ENCODE peak calls at places on chromosomes 11 and 22, in seven cellular contexts. C is foreskin keratinocyte, N is astrocyte of the spinal cord, V is neural progenitor cell, X is foreskin fibroblast, T is endothelial cell of umbilical vein, H is transverse colon. A is an unnamed sample.

GRCh38 chr22:32336185-32336603 is 21.5 kb upstream of the RFPL3 start:
- DNase-seq in T (no peak), N (no peak), V (peak; percentile 92), X (no peak), C (no peak), H (no peak), A (no peak)

GRCh38 chr11:26947379-26947844 is 46.5 kb upstream of the FIBIN start:
- DNase-seq in V (no peak), N (peak; percentile 100), X (peak; percentile 99), T (no peak), C (peak; percentile 82), H (peak; percentile 25), A (peak; percentile 100)

GRCh38 chr22:18156878-18157713 is 7.1 kb downstream of the USP18 start:
- DNase-seq in V (peak; percentile 86), H (peak; percentile 71), C (peak; percentile 94), X (peak; percentile 84), T (peak; percentile 83), N (peak; percentile 99), A (peak; percentile 97)

GRCh38 chr11:44934735-44935250 is 15.9 kb downstream of the TP53I11 start:
- DNase-seq in N (no peak), V (no peak), X (no peak), T (no peak), C (no peak), H (no peak), A (no peak)

GRCh38 chr11:78000193-78000592 is 5.7 kb upstream of the INTS4 start:
- DNase-seq in X (peak; percentile 45), C (peak; percentile 51), N (peak; percentile 76), V (peak; percentile 66), T (peak; percentile 74), H (peak; percentile 23), A (peak; percentile 60)

GRCh38 chr11:118604566-118604965 is 2.8 kb upstream of the PHLDB1 start:
- DNase-seq in C (no peak), N (no peak), V (no peak), X (no peak), H (no peak), T (no peak), A (no peak)

GRCh38 chr11:119990306-119991021 is 147.4 kb downstream of the TRIM29 start:
- DNase-seq in H (no peak), N (no peak), T (no peak), V (no peak), C (no peak), X (peak; percentile 8), A (no peak)

GRCh38 chr11:44883277-44883676 is 67.4 kb downstream of the TP53I11 start:
- DNase-seq in C (no peak), N (no peak), X (no peak), T (no peak), V (no peak), H (peak; percentile 24), A (no peak)

GRCh38 chr22:48797731-48798130 is 1029.9 kb downstream of the BRD1 start:
- DNase-seq in T (no peak), X (no peak), H (no peak), C (no peak), V (no peak), N (no peak), A (no peak)

GRCh38 chr11:1653541-1654387 is 24.2 kb downstream of the KRTAP5-5 start:
- DNase-seq in T (no peak), H (no peak), X (no peak), N (no peak), V (no peak), C (no peak), A (no peak)

GRCh38 chr11:117600261-117600783 is 196.7 kb downstream of the DSCAML1 start:
- DNase-seq in T (no peak), X (no peak), N (no peak), H (no peak), V (peak; percentile 63), C (no peak), A (no peak)

GRCh38 chr11:64842366-64842759 is 2.1 kb downstream of the CDC42BPG start:
- DNase-seq in C (peak; percentile 37), N (no peak), X (no peak), T (no peak), V (peak; percentile 31), H (no peak), A (no peak)

GRCh38 chr11:119691020-119691666 is 37.9 kb downstream of the NECTIN1 start:
- DNase-seq in V (peak; percentile 37), N (no peak), T (no peak), H (no peak), X (no peak), C (no peak), A (no peak)

GRCh38 chr22:31707519-31707918 is 42.4 kb downstream of the PRR14L start:
- DNase-seq in H (peak; percentile 21), T (no peak), X (no peak), N (no peak), C (no peak), V (no peak), A (no peak)

GRCh38 chr11:73344191-73344607 is 32.0 kb upstream of the RELT start:
- DNase-seq in N (no peak), C (no peak), X (no peak), T (no peak), H (no peak), V (no peak), A (no peak)

GRCh38 chr22:40121463-40121862 is 56.3 kb upstream of the TNRC6B start:
- DNase-seq in T (no peak), H (peak; percentile 36), C (no peak), V (no peak), N (no peak), X (no peak), A (no peak)

DNA sequence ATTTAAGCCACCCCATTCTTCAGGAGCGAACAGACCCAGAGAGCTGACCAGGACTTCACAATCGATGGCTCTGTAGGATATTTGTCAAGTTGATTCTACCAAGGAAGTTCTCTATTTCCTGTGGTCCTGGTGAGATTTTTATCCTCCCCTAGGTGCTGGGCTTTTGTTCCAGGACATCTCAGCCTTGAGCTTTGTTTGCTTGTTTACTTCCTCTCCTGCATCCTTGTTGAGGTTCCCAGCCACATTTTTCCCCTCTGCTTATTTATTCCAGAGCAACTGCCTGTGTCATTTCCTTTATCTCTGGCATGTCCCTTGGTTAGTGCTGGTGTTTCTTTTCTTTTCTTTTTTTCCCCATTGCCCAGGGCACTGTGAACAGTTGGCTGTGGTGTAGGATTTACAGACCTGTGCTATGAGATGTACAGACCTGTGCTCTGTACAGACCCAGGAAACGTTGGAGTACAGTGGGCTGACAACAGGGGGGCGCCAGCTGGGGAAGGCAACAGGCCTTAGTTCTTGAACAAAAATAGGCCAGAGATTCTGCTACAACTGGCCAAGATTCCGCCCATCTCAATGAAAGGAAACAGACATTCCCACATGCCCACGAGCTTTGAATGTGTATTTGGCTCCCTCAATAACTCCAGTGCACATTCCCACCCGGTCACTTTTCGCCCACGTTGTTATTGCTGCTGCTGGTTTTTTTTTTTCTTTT is 235.9 kb upstream of the DDI1 start:
- DNase-seq in X (no peak), C (no peak), V (peak; percentile 5), H (no peak), T (peak; percentile 47), N (no peak), A (no peak)
- TF ChIP-seq CTCF in X (no peak), C (no peak), V (peak; percentile 22), H (no peak), T (no peak), N (no peak), A (no peak)

DNA sequence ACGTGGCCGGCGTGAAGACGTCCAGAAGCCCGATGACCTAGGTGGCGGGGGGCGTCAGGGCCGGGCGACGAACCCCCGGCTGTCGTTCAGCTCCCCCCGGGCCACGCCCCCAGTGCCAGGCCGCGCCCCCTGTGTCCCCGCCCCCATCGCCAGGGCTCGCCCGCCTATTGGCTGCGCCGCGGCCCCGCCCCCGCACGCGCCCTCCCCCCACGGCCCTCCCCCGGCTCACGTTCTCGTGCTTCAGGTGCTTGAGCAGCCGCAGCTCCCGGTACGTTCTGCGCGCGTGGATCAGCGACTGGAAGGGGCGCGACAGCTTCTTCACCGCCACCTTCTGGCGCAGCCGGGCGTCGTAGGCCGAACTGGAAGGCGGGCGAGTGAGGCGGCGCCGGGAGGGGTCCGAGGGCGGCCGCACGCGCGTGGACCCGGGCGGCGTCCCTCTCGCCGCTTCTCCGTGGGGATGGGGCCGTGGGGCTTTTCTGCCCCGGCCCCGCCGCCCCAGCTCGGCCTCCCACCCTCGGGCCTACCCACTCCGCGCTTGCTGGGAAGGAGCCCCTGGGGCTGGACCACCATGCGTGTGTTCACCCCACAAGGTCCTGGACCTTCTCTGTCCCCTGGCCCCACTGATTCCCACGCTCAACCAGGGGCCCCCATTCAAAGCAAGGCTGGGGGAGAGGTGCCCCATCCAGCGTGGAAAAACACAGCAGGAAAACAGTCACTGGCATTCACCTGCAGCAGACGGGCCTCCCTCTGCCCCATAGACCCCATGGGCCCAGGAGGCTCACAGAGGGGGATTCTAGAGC is 2.4 kb downstream of the MAPK11 start:
- DNase-seq in T (peak; percentile 47), N (peak; percentile 38), H (peak; percentile 66), X (peak; percentile 50), C (no peak), V (peak; percentile 72), A (peak; percentile 41)
- TF ChIP-seq CTCF in T (no peak), N (peak; percentile 32), H (no peak), X (peak; percentile 5), C (peak; percentile 40), V (peak; percentile 45), A (peak; percentile 35)

GRCh38 chr22:33906954-33907353 is 13.3 kb downstream of the LARGE1 start:
- DNase-seq in N (no peak), X (no peak), H (no peak), C (no peak), V (no peak), T (no peak), A (no peak)

GRCh38 chr22:33908201-33909074 is 11.8 kb downstream of the LARGE1 start:
- DNase-seq in T (no peak), N (no peak), H (no peak), X (no peak), V (no peak), C (no peak), A (no peak)

GRCh38 chr22:33913188-33913587 is 7.1 kb downstream of the LARGE1 start:
- DNase-seq in C (no peak), T (no peak), H (no peak), X (no peak), V (no peak), N (no peak), A (no peak)

GRCh38 chr22:33909075-33909458 is 11.2 kb downstream of the LARGE1 start:
- DNase-seq in C (no peak), V (no peak), N (peak; percentile 26), H (peak; percentile 19), T (no peak), X (no peak), A (peak; percentile 21)

GRCh38 chr22:33909906-33910305 is 10.4 kb downstream of the LARGE1 start:
- DNase-seq in H (no peak), V (no peak), N (no peak), C (no peak), T (no peak), X (no peak), A (no peak)
- TF ChIP-seq CTCF in H (no peak), V (no peak), N (no peak), C (no peak), T (no peak), X (no peak), A (no peak)

DNA sequence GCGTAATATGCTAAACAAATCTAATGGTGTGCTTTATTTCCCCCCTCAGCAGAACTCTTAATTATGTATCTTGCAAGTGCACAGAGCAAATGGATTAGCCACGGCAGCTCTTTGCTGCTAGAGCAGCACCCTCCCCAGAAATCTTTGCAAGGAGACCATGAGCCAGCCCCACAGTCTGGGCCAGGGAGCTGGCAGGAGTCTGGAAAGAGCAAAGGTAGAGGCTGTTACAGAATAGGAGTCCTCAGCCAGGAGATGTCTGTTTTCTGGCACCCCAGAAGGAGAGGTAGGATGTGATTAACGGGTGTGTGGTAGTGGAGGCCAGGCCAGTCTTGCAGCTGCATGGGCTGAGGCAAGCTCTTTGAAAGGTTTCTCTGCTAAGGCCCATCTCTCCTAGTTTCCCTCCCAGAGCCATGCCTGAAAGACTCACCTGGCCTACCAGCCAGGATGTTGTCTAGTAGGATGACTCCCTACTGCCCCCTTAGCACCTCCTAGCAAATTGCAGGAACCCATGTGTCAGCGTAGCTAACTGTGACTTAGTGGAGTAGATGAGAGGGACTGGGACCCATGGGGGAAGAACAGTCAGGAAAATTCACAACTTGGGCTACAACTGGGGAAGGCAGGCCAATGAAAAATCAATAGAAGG is 557.2 kb downstream of the BUD13 start:
- DNase-seq in X (no peak), H (no peak), C (no peak), T (no peak), N (no peak), V (peak; percentile 44), A (no peak)
- TF ChIP-seq CTCF in X (no peak), H (no peak), C (peak; percentile 40), T (no peak), N (peak; percentile 15), V (peak; percentile 58), A (no peak)